ENCODE peak calls at places on chromosomes 7 and 10, in four cellular contexts. P is psoas muscle, J is T-cell, L is HL-60. H is an unnamed sample.

GRCh38 chr7:19119901-19120486 is 2.6 kb upstream of the TWIST1 start:
- DNase-seq in L (no peak), J (no peak), P (no peak), H (no peak)

GRCh38 chr10:71726673-71727428 is 7.3 kb upstream of the C10orf105 start:
- DNase-seq in L (no peak), J (peak; percentile 47), P (no peak), H (peak; percentile 54)

GRCh38 chr10:97901381-97901780 is 51.7 kb downstream of the GOLGA7B start:
- DNase-seq in J (no peak), P (no peak), L (no peak), H (peak; percentile 25)

GRCh38 chr7:5354460-5355279 is 69.0 kb downstream of the TNRC18 start:
- DNase-seq in P (peak; percentile 71), J (no peak), L (no peak), H (peak; percentile 79)

GRCh38 chr7:7183833-7184463 is 1.6 kb downstream of the C1GALT1 start:
- DNase-seq in L (no peak), J (no peak), P (no peak), H (no peak)

GRCh38 chr7:111527545-111527944 is 34.7 kb downstream of the IMMP2L start:
- DNase-seq in J (no peak), P (no peak), L (no peak), H (no peak)

GRCh38 chr7:22248111-22248809 is 108.7 kb downstream of the RAPGEF5 start:
- DNase-seq in J (no peak), L (no peak), P (no peak), H (no peak)

GRCh38 chr10:80429521-80429966 is 21.2 kb downstream of the PRXL2A start:
- DNase-seq in P (no peak), L (no peak), J (no peak), H (no peak)

GRCh38 chr7:155701972-155702544 is 57.6 kb downstream of the RBM33 start:
- DNase-seq in L (no peak), P (no peak), J (no peak), H (no peak)

GRCh38 chr10:117830832-117831231 is 215.9 kb downstream of the RAB11FIP2 start:
- DNase-seq in J (peak; percentile 16), P (no peak), L (no peak), H (no peak)

GRCh38 chr10:114352653-114353298 is 51.5 kb downstream of the AFAP1L2 start:
- DNase-seq in L (no peak), P (no peak), J (no peak), H (no peak)

GRCh38 chr7:64574481-64575159 is 11.7 kb upstream of the ZNF680 start:
- DNase-seq in L (no peak), J (no peak), P (no peak), H (no peak)

GRCh38 chr7:2175514-2175913 is 57.2 kb downstream of the MAD1L1 start:
- DNase-seq in P (no peak), J (no peak), L (no peak), H (no peak)

GRCh38 chr7:30068117-30068516 is 39.9 kb downstream of the PLEKHA8 start:
- DNase-seq in L (no peak), P (no peak), J (no peak), H (no peak)

GRCh38 chr10:89929282-89930026 is 228.1 kb downstream of the KIF20B start:
- DNase-seq in P (no peak), L (no peak), J (no peak), H (no peak)